ENCODE peak calls at places on chromosomes 12 and 14, in six cellular contexts. One of them, this sample, is unnamed.

GRCh38 chr12:101671157-101671791 is 26.2 kb upstream of the CHPT1 start:
- DNase-seq in renal cortical epithelial cell: peak; percentile 61
- DNase-seq in HTR-8/SVneo: no peak
- DNase-seq in NCI-H1930: no peak
- DNase-seq in NCI-H1105: no peak
- DNase-seq in hypothalamus: no peak
- DNase-seq in this sample: no peak

GRCh38 chr14:99724196-99724891 is 40.2 kb downstream of the CYP46A1 start:
- DNase-seq in hypothalamus: no peak
- DNase-seq in NCI-H1930: no peak
- DNase-seq in NCI-H1105: no peak
- DNase-seq in HTR-8/SVneo: peak; percentile 31
- DNase-seq in renal cortical epithelial cell: no peak
- DNase-seq in this sample: no peak

GRCh38 chr12:13504074-13504473 is 307.5 kb downstream of the EMP1 start:
- DNase-seq in NCI-H1930: no peak
- DNase-seq in HTR-8/SVneo: no peak
- DNase-seq in renal cortical epithelial cell: peak; percentile 32
- DNase-seq in hypothalamus: no peak
- DNase-seq in NCI-H1105: no peak
- DNase-seq in this sample: no peak

GRCh38 chr12:110537605-110538409 is 35.7 kb downstream of the RAD9B start:
- DNase-seq in HTR-8/SVneo: no peak
- DNase-seq in NCI-H1930: no peak
- DNase-seq in renal cortical epithelial cell: peak; percentile 92
- DNase-seq in NCI-H1105: peak; percentile 54
- DNase-seq in hypothalamus: no peak
- DNase-seq in this sample: no peak

GRCh38 chr14:30669594-30669993 is 47.5 kb downstream of the SCFD1 start:
- DNase-seq in HTR-8/SVneo: no peak
- DNase-seq in NCI-H1930: no peak
- DNase-seq in renal cortical epithelial cell: no peak
- DNase-seq in NCI-H1105: no peak
- DNase-seq in hypothalamus: no peak
- DNase-seq in this sample: no peak

GRCh38 chr12:50017653-50018052 is 7.6 kb downstream of the RACGAP1 start:
- DNase-seq in HTR-8/SVneo: no peak
- DNase-seq in hypothalamus: no peak
- DNase-seq in renal cortical epithelial cell: no peak
- DNase-seq in NCI-H1930: no peak
- DNase-seq in NCI-H1105: no peak
- DNase-seq in this sample: no peak

GRCh38 chr12:90510948-90511347 is 444.0 kb downstream of the CCER1 start:
- DNase-seq in HTR-8/SVneo: no peak
- DNase-seq in renal cortical epithelial cell: peak; percentile 79
- DNase-seq in NCI-H1105: no peak
- DNase-seq in hypothalamus: no peak
- DNase-seq in NCI-H1930: no peak
- DNase-seq in this sample: no peak

GRCh38 chr12:129025055-129025454 is 171.8 kb downstream of the GLT1D1 start:
- DNase-seq in HTR-8/SVneo: no peak
- DNase-seq in renal cortical epithelial cell: no peak
- DNase-seq in hypothalamus: no peak
- DNase-seq in NCI-H1930: no peak
- DNase-seq in NCI-H1105: no peak
- DNase-seq in this sample: no peak

GRCh38 chr12:104263580-104264358 is 39.8 kb upstream of the EID3 start:
- DNase-seq in hypothalamus: no peak
- DNase-seq in NCI-H1930: no peak
- DNase-seq in NCI-H1105: peak; percentile 94
- DNase-seq in HTR-8/SVneo: no peak
- DNase-seq in renal cortical epithelial cell: no peak
- DNase-seq in this sample: peak; percentile 67

GRCh38 chr14:26846388-26846787 is 248.6 kb upstream of the NOVA1 start:
- DNase-seq in HTR-8/SVneo: no peak
- DNase-seq in renal cortical epithelial cell: peak; percentile 73
- DNase-seq in NCI-H1930: no peak
- DNase-seq in hypothalamus: no peak
- DNase-seq in NCI-H1105: no peak
- DNase-seq in this sample: no peak

GRCh38 chr12:14216405-14217294 is 148.8 kb upstream of the ATF7IP start:
- DNase-seq in NCI-H1930: no peak
- DNase-seq in hypothalamus: no peak
- DNase-seq in NCI-H1105: no peak
- DNase-seq in renal cortical epithelial cell: peak; percentile 16
- DNase-seq in HTR-8/SVneo: no peak
- DNase-seq in this sample: no peak

GRCh38 chr12:125143491-125143890 is 78.3 kb downstream of the AACS start:
- DNase-seq in hypothalamus: no peak
- DNase-seq in renal cortical epithelial cell: no peak
- DNase-seq in NCI-H1930: no peak
- DNase-seq in NCI-H1105: no peak
- DNase-seq in HTR-8/SVneo: no peak
- DNase-seq in this sample: no peak

GRCh38 chr14:101219896-101220703 is 316.6 kb upstream of the RTL1 start:
- DNase-seq in NCI-H1105: no peak
- DNase-seq in HTR-8/SVneo: no peak
- DNase-seq in NCI-H1930: no peak
- DNase-seq in hypothalamus: no peak
- DNase-seq in renal cortical epithelial cell: no peak
- DNase-seq in this sample: no peak

GRCh38 chr14:93017341-93017797 is 94.4 kb downstream of the CHGA start:
- DNase-seq in NCI-H1930: no peak
- DNase-seq in renal cortical epithelial cell: no peak
- DNase-seq in HTR-8/SVneo: no peak
- DNase-seq in NCI-H1105: no peak
- DNase-seq in hypothalamus: peak; percentile 35
- DNase-seq in this sample: no peak

GRCh38 chr14:70642313-70643235 is 858 bp downstream of the TTC9 start:
- DNase-seq in hypothalamus: no peak
- DNase-seq in HTR-8/SVneo: no peak
- DNase-seq in renal cortical epithelial cell: no peak
- DNase-seq in NCI-H1930: no peak
- DNase-seq in NCI-H1105: peak; percentile 18
- DNase-seq in this sample: peak; percentile 6